ENCODE peak calls at places on chromosomes 1 and 21, in five cellular contexts. Y is AG04450, H is prostate gland, J is endodermal cell, S is H1. R is an unnamed sample. For H3K9me3, the result is how much of the 10 kb centered on the place peaks cover.

GRCh38 chr1:56968878-56969495 is 3.2 kb upstream of the C8B start:
- DNase-seq in J (no peak), H (no peak), Y (no peak), S (no peak), R (no peak)

GRCh38 chr1:196660912-196661311 is 9.1 kb downstream of the CFH start:
- DNase-seq in J (no peak), Y (peak), H (no peak), S (no peak), R (no peak)

GRCh38 chr1:190084552-190084951 is 393.1 kb downstream of the BRINP3 start:
- DNase-seq in S (peak), H (no peak), Y (no peak), J (peak), R (no peak)

GRCh38 chr1:47931395-47931794 is 65.8 kb downstream of the TRABD2B start:
- DNase-seq in S (no peak), Y (no peak), J (peak), H (no peak), R (no peak)

GRCh38 chr1:230401763-230402294 is 24.3 kb downstream of the PGBD5 start:
- DNase-seq in S (no peak), H (no peak), J (peak), Y (peak), R (no peak)

GRCh38 chr1:40232444-40232843 is 15.3 kb upstream of the TMCO2 start:
- DNase-seq in H (no peak), J (no peak), S (no peak), Y (no peak), R (no peak)

GRCh38 chr21:45992311-45993209 is 11.0 kb downstream of the COL6A1 start:
- DNase-seq in S (no peak), J (peak), Y (no peak), H (no peak), R (no peak)

GRCh38 chr1:225919906-225920305 is 4.1 kb downstream of the PYCR2 start:
- DNase-seq in J (no peak), Y (peak), H (peak), S (no peak), R (no peak)

GRCh38 chr1:173753830-173754229 is 39.0 kb downstream of the KLHL20 start:
- DNase-seq in H (no peak), J (no peak), Y (no peak), S (no peak), R (no peak)

GRCh38 chr1:173757666-173758065 is 42.9 kb downstream of the KLHL20 start:
- DNase-seq in J (no peak), H (no peak), Y (no peak), S (no peak), R (no peak)

GRCh38 chr1:173758980-173759379 is 44.2 kb downstream of the KLHL20 start:
- DNase-seq in J (no peak), S (no peak), Y (no peak), H (no peak), R (no peak)

GRCh38 chr1:173758110-173758509 is 43.3 kb downstream of the KLHL20 start:
- DNase-seq in J (no peak), Y (no peak), S (no peak), H (no peak), R (no peak)
- H3K9me3 ChIP-seq in J (under half), Y (under half), S (under half), H (under half), R (under half)

GRCh38 chr1:30151119-30151518 is 572.3 kb downstream of the MATN1 start:
- DNase-seq in J (no peak), S (no peak), Y (no peak), H (no peak), R (no peak)
- H3K9me3 ChIP-seq in J (half or more), S (under half), Y (under half), H (under half), R (under half)

GRCh38 chr1:4974981-4975685 is 320.7 kb downstream of the AJAP1 start:
- DNase-seq in S (no peak), Y (no peak), J (no peak), H (no peak), R (no peak)
- H3K9me3 ChIP-seq in S (under half), Y (half or more), J (under half), H (under half), R (under half)

GRCh38 chr1:247037483-247038320 is 29.8 kb upstream of the ZNF695 start:
- DNase-seq in S (no peak), Y (no peak), J (no peak), H (no peak), R (no peak)
- H3K9me3 ChIP-seq in S (half or more), Y (under half), J (half or more), H (under half), R (under half)

GRCh38 chr21:7953058-7953457 is 2568.3 kb upstream of the TPTE start:
- DNase-seq in S (no peak), J (no peak), Y (no peak), H (no peak), R (no peak)
- H3K9me3 ChIP-seq in S (half or more), J (under half), Y (half or more), H (under half), R (under half)

DNA sequence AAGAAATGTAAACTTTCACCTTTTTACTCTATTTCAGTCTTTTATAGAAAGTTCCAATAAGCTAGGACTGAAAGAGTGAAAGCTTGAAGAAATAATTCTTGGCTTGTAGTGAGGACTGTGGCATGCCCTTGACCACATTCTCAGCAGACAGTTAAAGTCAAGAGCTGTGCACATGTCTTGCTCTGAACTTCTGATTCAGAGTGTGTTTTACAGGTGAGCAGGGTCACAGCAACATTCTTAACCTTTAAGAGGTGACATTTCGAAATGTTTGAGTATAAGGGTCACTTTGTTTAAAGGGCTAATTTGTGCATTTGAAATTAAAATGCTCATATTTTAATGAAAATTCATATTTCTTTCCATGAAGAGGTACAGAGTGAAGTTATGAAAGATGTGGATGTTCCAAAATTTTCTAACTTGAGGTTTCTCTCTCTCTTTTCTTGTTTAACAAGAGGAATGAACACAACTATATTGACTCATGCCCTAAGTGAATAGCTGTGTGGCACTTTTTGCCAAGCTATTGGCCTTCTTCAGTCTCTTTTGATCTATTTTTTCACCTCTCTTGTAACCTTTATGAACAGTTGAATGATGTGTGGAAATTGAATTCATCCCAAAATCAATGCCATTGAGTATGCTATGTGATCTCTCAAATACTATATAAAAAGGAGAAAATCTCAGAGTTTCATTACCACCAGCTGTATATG is 918.1 kb downstream of the ADGRL2 start:
- DNase-seq in H (no peak), J (no peak), S (no peak), Y (no peak), R (no peak)
- H3K9me3 ChIP-seq in H (under half), J (under half), S (under half), Y (under half), R (under half)